ENCODE peak calls at places on chromosome 15, in four cellular contexts. One of them, this sample, is unnamed.

GRCh38 chr15:89851665-89852341 is 37.2 kb upstream of the ANPEP start:
- DNase-seq in stomach: no peak
- DNase-seq in ovary: no peak
- DNase-seq in SJSA1: no peak
- DNase-seq in this sample: no peak

GRCh38 chr15:89747708-89748682 is 3.1 kb downstream of the MESP1 start:
- DNase-seq in stomach: no peak
- DNase-seq in ovary: no peak
- DNase-seq in SJSA1: no peak
- DNase-seq in this sample: no peak

GRCh38 chr15:53013329-53013728 is 223.2 kb upstream of the ONECUT1 start:
- DNase-seq in stomach: no peak
- DNase-seq in ovary: no peak
- DNase-seq in SJSA1: no peak
- DNase-seq in this sample: no peak

GRCh38 chr15:55226127-55226526 is 29.4 kb upstream of the RSL24D1 start:
- DNase-seq in stomach: no peak
- DNase-seq in ovary: no peak
- DNase-seq in SJSA1: no peak
- DNase-seq in this sample: no peak

GRCh38 chr15:51250217-51251011 is 88.0 kb downstream of the CYP19A1 start:
- DNase-seq in stomach: no peak
- DNase-seq in ovary: no peak
- DNase-seq in SJSA1: no peak
- DNase-seq in this sample: no peak

GRCh38 chr15:82317091-82317489 is 32.2 kb downstream of the GOLGA6L10 start:
- DNase-seq in stomach: no peak
- DNase-seq in ovary: no peak
- DNase-seq in SJSA1: no peak
- DNase-seq in this sample: no peak

GRCh38 chr15:59104602-59104911 is 389 bp upstream of the CCNB2 start:
- DNase-seq in stomach: no peak
- DNase-seq in ovary: peak
- DNase-seq in SJSA1: no peak
- DNase-seq in this sample: no peak

GRCh38 chr15:92510163-92510882 is 116.6 kb downstream of the ST8SIA2 start:
- DNase-seq in stomach: no peak
- DNase-seq in ovary: no peak
- DNase-seq in SJSA1: no peak
- DNase-seq in this sample: no peak

GRCh38 chr15:59685737-59686297 is 3.3 kb downstream of the BNIP2 start:
- DNase-seq in stomach: no peak
- DNase-seq in ovary: no peak
- DNase-seq in SJSA1: no peak
- DNase-seq in this sample: no peak

GRCh38 chr15:62254137-62254934 is 89.3 kb upstream of the C2CD4B start:
- DNase-seq in stomach: peak
- DNase-seq in ovary: peak
- DNase-seq in SJSA1: peak
- DNase-seq in this sample: peak

GRCh38 chr15:55661431-55661830 is 73.3 kb upstream of the PYGO1 start:
- DNase-seq in stomach: no peak
- DNase-seq in ovary: no peak
- DNase-seq in SJSA1: no peak
- DNase-seq in this sample: no peak

GRCh38 chr15:72176155-72176554 is 21.4 kb downstream of the GRAMD2A start:
- DNase-seq in stomach: no peak
- DNase-seq in ovary: peak
- DNase-seq in SJSA1: no peak
- DNase-seq in this sample: peak

GRCh38 chr15:57625703-57626448 is 34.2 kb downstream of the MYZAP start:
- DNase-seq in stomach: no peak
- DNase-seq in ovary: no peak
- DNase-seq in SJSA1: no peak
- DNase-seq in this sample: no peak

GRCh38 chr15:69916169-69916785 is 181.4 kb downstream of the TLE3 start:
- DNase-seq in stomach: no peak
- DNase-seq in ovary: no peak
- DNase-seq in SJSA1: no peak
- DNase-seq in this sample: no peak

GRCh38 chr15:90482124-90483011 is 47.4 kb upstream of the CRTC3 start:
- DNase-seq in stomach: peak
- DNase-seq in ovary: peak
- DNase-seq in SJSA1: peak
- DNase-seq in this sample: peak

GRCh38 chr15:75843618-75844610 is 667 bp downstream of the UBE2Q2 start:
- DNase-seq in stomach: peak
- DNase-seq in ovary: peak
- DNase-seq in SJSA1: peak
- DNase-seq in this sample: peak

GRCh38 chr15:82021992-82022391 is 23.8 kb downstream of the MEX3B start:
- DNase-seq in stomach: no peak
- DNase-seq in ovary: peak
- DNase-seq in SJSA1: no peak
- DNase-seq in this sample: peak

GRCh38 chr15:70054884-70055387 is 42.8 kb downstream of the TLE3 start:
- DNase-seq in stomach: no peak
- DNase-seq in ovary: peak
- DNase-seq in SJSA1: no peak
- DNase-seq in this sample: no peak

DNA sequence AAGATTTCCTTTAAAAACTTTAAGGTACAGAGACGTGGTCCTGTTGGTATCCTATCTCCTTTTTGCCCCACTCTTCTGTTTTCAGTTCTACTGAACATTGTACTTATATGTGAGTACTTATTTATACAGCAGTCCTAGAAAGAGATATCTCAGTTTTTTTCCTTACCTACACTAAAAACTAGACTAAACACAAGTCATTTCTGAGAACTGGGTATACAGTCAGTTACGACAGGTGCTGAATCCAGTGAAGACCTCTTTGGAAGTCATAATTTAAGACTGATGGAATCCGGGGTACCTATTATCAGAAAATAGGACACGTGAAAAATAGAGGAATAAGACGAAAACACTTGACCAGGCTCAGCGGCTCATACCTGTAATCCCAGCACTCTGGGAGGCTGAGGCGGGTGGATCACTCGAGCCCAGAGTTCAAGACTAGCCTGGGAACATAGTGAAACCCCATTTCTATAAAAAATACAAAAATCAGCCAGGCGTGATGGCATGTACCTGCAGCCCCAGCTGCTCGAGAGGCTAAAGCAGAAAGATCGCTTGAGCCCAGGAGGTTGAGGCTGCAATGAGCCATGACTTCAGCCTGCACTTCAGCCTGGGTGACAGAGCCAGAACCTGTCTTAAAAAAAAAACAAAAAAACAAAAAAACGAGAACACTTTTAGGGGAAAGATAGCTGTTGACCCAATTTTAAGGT is 76.3 kb downstream of the KLHL25 start:
- DNase-seq in stomach: no peak
- DNase-seq in ovary: no peak
- DNase-seq in SJSA1: no peak
- DNase-seq in this sample: no peak
- H3K4me3 ChIP-seq in stomach: no peak
- H3K4me3 ChIP-seq in ovary: no peak
- H3K4me3 ChIP-seq in SJSA1: no peak
- H3K4me3 ChIP-seq in this sample: no peak

GRCh38 chr15:73994419-73994883 is at the start of gene PML:
- DNase-seq in stomach: peak
- DNase-seq in ovary: peak
- DNase-seq in SJSA1: peak
- DNase-seq in this sample: peak

GRCh38 chr15:73994912-73995622 is 551 bp downstream of the PML start:
- DNase-seq in stomach: no peak
- DNase-seq in ovary: peak
- DNase-seq in SJSA1: peak
- DNase-seq in this sample: no peak

GRCh38 chr15:73997986-73998385 is 3.5 kb downstream of the PML start:
- DNase-seq in stomach: no peak
- DNase-seq in ovary: no peak
- DNase-seq in SJSA1: no peak
- DNase-seq in this sample: no peak

GRCh38 chr15:73996939-73997338 is 2.4 kb downstream of the PML start:
- DNase-seq in stomach: no peak
- DNase-seq in ovary: no peak
- DNase-seq in SJSA1: no peak
- DNase-seq in this sample: no peak

GRCh38 chr15:73996267-73996666 is 1.8 kb downstream of the PML start:
- DNase-seq in stomach: no peak
- DNase-seq in ovary: no peak
- DNase-seq in SJSA1: no peak
- DNase-seq in this sample: no peak
- H3K4me3 ChIP-seq in stomach: peak
- H3K4me3 ChIP-seq in ovary: peak
- H3K4me3 ChIP-seq in SJSA1: peak
- H3K4me3 ChIP-seq in this sample: peak

DNA sequence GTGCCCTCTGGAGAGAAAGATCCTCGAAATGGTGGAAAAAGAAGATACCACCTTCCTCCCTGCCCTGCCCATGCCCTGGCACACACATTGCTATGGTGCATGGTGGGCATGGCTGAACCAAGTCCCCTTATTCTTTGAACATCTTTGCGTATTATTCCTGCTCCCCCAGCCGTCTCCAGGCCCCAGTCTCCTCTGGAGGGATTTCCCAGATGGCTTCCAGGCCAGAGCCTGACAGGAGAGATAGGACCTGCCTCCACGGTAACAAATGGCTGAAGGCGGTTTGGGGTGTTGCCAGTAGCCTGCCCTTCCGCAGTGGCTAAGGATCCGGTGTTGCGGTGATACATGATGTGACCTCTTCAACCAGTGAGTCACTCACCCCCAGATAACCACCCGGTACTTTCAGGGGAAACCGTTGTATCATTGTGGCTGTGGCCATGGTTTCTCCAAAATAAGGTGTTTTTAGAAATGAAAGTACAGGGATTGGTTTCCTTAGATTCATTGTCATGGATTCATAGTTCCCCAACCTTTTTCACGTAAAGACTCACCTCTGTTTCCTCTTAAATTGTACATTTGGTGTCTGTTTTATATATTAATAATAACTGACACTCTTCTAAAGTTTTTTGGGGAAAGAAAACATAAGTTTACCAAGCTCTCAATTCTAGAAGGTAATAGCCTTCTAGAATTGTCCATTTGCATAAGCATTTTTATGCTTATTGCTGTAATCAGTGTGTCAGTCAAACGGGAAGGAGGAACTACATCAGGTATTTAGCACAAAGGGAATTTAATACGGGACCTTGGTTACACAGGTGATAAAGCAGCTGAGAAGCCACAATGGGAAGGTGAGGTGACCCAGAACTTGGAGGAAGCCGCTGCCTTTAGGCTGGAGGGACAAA is 25.9 kb downstream of the SMAD3 start:
- DNase-seq in stomach: peak
- DNase-seq in ovary: peak
- DNase-seq in SJSA1: peak
- DNase-seq in this sample: peak
- H3K4me3 ChIP-seq in stomach: no peak
- H3K4me3 ChIP-seq in ovary: no peak
- H3K4me3 ChIP-seq in SJSA1: no peak
- H3K4me3 ChIP-seq in this sample: no peak

GRCh38 chr15:63839717-63840116 is 6.0 kb upstream of the HERC1 start:
- DNase-seq in stomach: no peak
- DNase-seq in ovary: no peak
- DNase-seq in SJSA1: no peak
- DNase-seq in this sample: no peak
- H3K4me3 ChIP-seq in stomach: no peak
- H3K4me3 ChIP-seq in ovary: no peak
- H3K4me3 ChIP-seq in SJSA1: no peak
- H3K4me3 ChIP-seq in this sample: no peak

GRCh38 chr15:32717290-32718081 is at the start of gene GREM1:
- DNase-seq in stomach: no peak
- DNase-seq in ovary: no peak
- DNase-seq in SJSA1: peak
- DNase-seq in this sample: peak

GRCh38 chr15:32716960-32717289 is 879 bp upstream of the GREM1 start:
- DNase-seq in stomach: no peak
- DNase-seq in ovary: no peak
- DNase-seq in SJSA1: no peak
- DNase-seq in this sample: no peak

GRCh38 chr15:32721594-32721993 is 3.8 kb downstream of the GREM1 start:
- DNase-seq in stomach: no peak
- DNase-seq in ovary: no peak
- DNase-seq in SJSA1: no peak
- DNase-seq in this sample: no peak

GRCh38 chr15:32718082-32718821 is 448 bp downstream of the GREM1 start:
- DNase-seq in stomach: no peak
- DNase-seq in ovary: no peak
- DNase-seq in SJSA1: peak
- DNase-seq in this sample: peak

GRCh38 chr15:32718822-32719716 is 1.3 kb downstream of the GREM1 start:
- DNase-seq in stomach: peak
- DNase-seq in ovary: no peak
- DNase-seq in SJSA1: peak
- DNase-seq in this sample: no peak
- H3K4me3 ChIP-seq in stomach: peak
- H3K4me3 ChIP-seq in ovary: peak
- H3K4me3 ChIP-seq in SJSA1: peak
- H3K4me3 ChIP-seq in this sample: peak

GRCh38 chr15:34239151-34239761 is 14.4 kb downstream of the EMC4 start:
- DNase-seq in stomach: no peak
- DNase-seq in ovary: no peak
- DNase-seq in SJSA1: peak
- DNase-seq in this sample: no peak
- H3K4me3 ChIP-seq in stomach: no peak
- H3K4me3 ChIP-seq in ovary: no peak
- H3K4me3 ChIP-seq in SJSA1: no peak
- H3K4me3 ChIP-seq in this sample: no peak

GRCh38 chr15:88069561-88069960 is 187.0 kb downstream of the NTRK3 start:
- DNase-seq in stomach: no peak
- DNase-seq in ovary: no peak
- DNase-seq in SJSA1: no peak
- DNase-seq in this sample: no peak
- H3K4me3 ChIP-seq in stomach: no peak
- H3K4me3 ChIP-seq in ovary: no peak
- H3K4me3 ChIP-seq in SJSA1: no peak
- H3K4me3 ChIP-seq in this sample: no peak

GRCh38 chr15:80817901-80818300 is 38.7 kb downstream of the CEMIP start:
- DNase-seq in stomach: no peak
- DNase-seq in ovary: no peak
- DNase-seq in SJSA1: no peak
- DNase-seq in this sample: no peak
- H3K4me3 ChIP-seq in stomach: no peak
- H3K4me3 ChIP-seq in ovary: no peak
- H3K4me3 ChIP-seq in SJSA1: no peak
- H3K4me3 ChIP-seq in this sample: no peak

This sample was measured in testis.